ENCODE peak calls at places on chromosomes 13 and 19, in seven cellular contexts. V, M, H, T, Q, X and J are unnamed samples.

GRCh38 chr13:50720856-50721663 is 122.4 kb downstream of the DLEU7 start:
- DNase-seq in X (no peak), Q (no peak), T (no peak), V (no peak), H (no peak), M (no peak), J (no peak)

GRCh38 chr19:42143341-42144234 is 11.3 kb upstream of the POU2F2 start:
- DNase-seq in H (no peak), T (peak; percentile 58), V (no peak), X (no peak), Q (peak; percentile 87), M (no peak), J (peak; percentile 23)

GRCh38 chr19:10887616-10888367 is 16.4 kb downstream of the CARM1 start:
- DNase-seq in M (no peak), X (no peak), H (no peak), Q (no peak), V (no peak), T (no peak), J (no peak)

GRCh38 chr13:105019073-105019472 is 1516.4 kb downstream of the EFNB2 start:
- DNase-seq in T (no peak), Q (no peak), V (no peak), X (no peak), H (no peak), M (no peak), J (no peak)

GRCh38 chr19:18280247-18281081 is 958 bp downstream of the JUND start:
- DNase-seq in V (no peak), X (peak; percentile 73), H (peak; percentile 82), Q (peak; percentile 46), M (peak; percentile 82), T (peak; percentile 75), J (peak; percentile 93)

GRCh38 chr13:51584731-51585191 is 499 bp downstream of the WDFY2 start:
- DNase-seq in H (peak; percentile 62), T (peak; percentile 51), M (peak; percentile 66), V (no peak), Q (peak; percentile 82), X (peak; percentile 31), J (peak; percentile 57)

GRCh38 chr13:107457686-107458085 is 757.6 kb downstream of the LIG4 start:
- DNase-seq in M (no peak), V (no peak), T (no peak), Q (no peak), X (no peak), H (no peak), J (no peak)

GRCh38 chr19:1551068-1552040 is 16.8 kb downstream of the MEX3D start:
- DNase-seq in T (no peak), H (no peak), M (no peak), X (no peak), V (no peak), Q (no peak), J (no peak)

GRCh38 chr19:13506550-13506878 is 235 bp upstream of the CACNA1A start:
- DNase-seq in V (no peak), X (peak; percentile 62), Q (peak; percentile 58), T (no peak), M (no peak), H (no peak), J (no peak)
- TF ChIP-seq CTCF in V (no peak), X (peak; percentile 22), Q (peak; percentile 5), T (no peak), M (no peak), H (no peak), J (no peak)

GRCh38 chr13:94952787-94953186 is 240.4 kb upstream of the SOX21 start:
- DNase-seq in H (no peak), V (no peak), X (no peak), T (no peak), M (no peak), Q (no peak), J (no peak)

GRCh38 chr13:94947392-94947791 is 235.0 kb upstream of the SOX21 start:
- DNase-seq in M (no peak), X (no peak), Q (no peak), H (no peak), V (no peak), T (no peak), J (no peak)

GRCh38 chr13:94947965-94948371 is 235.6 kb upstream of the SOX21 start:
- DNase-seq in T (no peak), V (peak; percentile 65), Q (peak; percentile 50), M (no peak), H (no peak), X (no peak), J (no peak)

DNA sequence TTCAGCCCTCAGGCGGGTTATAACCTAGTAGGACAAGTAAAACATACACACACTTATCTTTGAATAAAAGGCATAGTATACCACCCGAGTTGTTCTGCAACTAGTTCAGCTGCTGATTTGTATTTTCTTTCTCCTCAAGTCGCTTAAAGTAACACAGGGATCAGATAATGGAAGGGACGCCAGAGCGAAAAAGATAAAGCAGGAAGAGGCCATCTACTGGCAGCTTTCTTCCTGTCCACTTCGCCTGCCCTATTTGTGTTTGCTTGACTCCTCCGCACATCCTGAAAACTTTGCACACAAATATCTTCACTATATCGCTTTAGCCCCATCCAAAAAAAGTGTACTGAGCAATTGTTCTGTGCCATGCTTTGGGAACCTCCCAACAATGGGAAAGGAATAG is 238.0 kb upstream of the SOX21 start:
- DNase-seq in H (no peak), Q (peak; percentile 74), V (no peak), T (peak; percentile 16), M (no peak), X (peak; percentile 11), J (no peak)
- TF ChIP-seq CTCF in H (no peak), Q (peak; percentile 75), V (peak; percentile 16), T (peak; percentile 6), M (no peak), X (peak; percentile 29), J (no peak)

DNA sequence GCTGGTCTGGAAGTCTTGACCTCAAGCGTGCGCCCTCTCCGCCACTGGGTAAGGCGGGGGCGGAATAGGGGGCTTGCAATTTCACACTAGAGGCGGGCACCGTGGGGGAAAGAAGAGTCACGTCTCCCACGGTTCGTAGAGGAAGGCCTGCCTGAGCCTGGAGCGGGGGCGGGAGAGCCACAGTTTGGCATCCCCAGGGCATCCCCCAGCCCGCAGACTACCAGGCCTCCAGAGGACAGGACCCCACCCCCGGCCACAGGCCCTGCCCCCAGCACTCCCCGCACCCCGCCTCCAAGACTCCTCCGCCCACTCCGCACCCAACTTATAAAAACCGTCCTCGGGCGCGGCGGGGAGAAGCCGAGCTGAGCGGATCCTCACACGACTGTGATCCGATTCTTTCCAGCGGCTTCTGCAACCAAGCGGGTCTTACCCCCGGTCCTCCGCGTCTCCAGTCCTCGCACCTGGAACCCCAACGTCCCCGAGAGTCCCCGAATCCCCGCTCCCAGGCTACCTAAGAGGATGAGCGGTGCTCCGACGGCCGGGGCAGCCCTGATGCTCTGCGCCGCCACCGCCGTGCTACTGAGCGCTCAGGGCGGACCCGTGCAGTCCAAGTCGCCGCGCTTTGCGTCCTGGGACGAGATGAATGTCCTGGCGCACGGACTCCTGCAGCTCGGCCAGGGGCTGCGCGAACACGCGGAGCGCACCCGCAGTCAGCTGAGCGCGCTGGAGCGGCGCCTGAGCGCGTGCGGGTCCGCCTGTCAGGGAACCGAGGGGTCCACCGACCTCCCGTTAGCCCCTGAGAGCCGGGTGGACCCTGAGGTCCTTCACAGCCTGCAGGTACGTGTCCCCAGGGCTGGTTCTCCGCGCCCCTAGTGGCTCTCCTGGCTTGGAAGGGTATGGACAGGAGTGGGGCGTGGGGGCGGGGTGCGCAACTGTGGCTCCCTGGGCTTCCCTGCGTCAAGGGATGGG is at the start of gene ANGPTL4:
- DNase-seq in H (peak; percentile 77), X (peak; percentile 74), M (peak; percentile 93), V (no peak), Q (peak; percentile 84), T (peak; percentile 88), J (peak; percentile 79)
- TF ChIP-seq CTCF in H (peak; percentile 36), X (peak; percentile 36), M (no peak), V (no peak), Q (no peak), T (peak; percentile 28), J (no peak)

GRCh38 chr19:6092329-6093286 is 17.7 kb downstream of the RFX2 start:
- DNase-seq in T (peak; percentile 77), M (peak; percentile 87), X (peak; percentile 91), V (no peak), Q (peak; percentile 85), H (peak; percentile 89), J (peak; percentile 93)
- TF ChIP-seq CTCF in T (no peak), M (no peak), X (peak; percentile 25), V (no peak), Q (no peak), H (peak; percentile 13), J (no peak)

GRCh38 chr19:7292950-7293794 is 1.0 kb downstream of the INSR start:
- DNase-seq in X (no peak), M (peak; percentile 60), T (no peak), Q (peak; percentile 39), H (peak; percentile 44), V (no peak), J (peak; percentile 80)

GRCh38 chr19:7293795-7294570 is at the start of gene INSR:
- DNase-seq in V (peak; percentile 57), H (peak; percentile 91), T (peak; percentile 90), X (peak; percentile 91), Q (peak; percentile 93), M (peak; percentile 92), J (peak; percentile 97)

GRCh38 chr19:7295912-7296486 is 1.8 kb upstream of the INSR start:
- DNase-seq in Q (no peak), V (no peak), M (no peak), X (no peak), H (no peak), T (no peak), J (no peak)

GRCh38 chr19:7292352-7292949 is 1.8 kb downstream of the INSR start:
- DNase-seq in X (no peak), M (no peak), T (no peak), H (no peak), V (no peak), Q (peak; percentile 56), J (no peak)

DNA sequence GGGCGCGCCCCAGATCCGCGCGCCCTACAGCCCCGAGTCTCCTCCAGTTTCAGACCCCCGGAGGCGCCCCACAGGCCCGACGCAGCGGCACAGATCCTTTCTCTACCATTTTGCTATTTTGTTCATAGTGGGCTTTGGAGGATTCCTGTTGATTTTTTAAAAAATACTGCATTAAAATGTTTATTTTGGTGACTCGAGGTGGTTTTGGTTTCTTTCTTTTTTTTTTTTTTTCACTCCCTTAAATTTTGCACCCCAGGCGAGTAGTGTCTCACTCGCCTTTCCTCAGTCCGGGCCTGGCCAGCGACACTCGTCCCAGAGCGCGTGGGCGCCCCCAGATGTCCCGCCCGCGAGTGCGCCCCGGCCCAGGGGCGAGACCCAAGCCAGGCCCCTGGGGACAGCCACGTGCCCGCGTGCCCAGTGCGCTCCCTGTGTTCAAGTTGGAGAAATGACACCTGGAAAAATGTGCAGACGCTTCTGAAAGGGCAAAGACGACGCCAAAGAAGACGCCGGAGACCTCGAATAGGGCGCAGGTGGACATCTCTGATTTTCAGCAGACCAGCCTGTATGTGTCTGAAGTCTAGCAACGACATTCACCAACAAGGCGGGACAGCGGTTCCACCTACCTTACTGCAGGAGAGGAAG is 478 bp upstream of the INSR start:
- DNase-seq in T (peak; percentile 50), M (peak; percentile 87), H (peak; percentile 84), Q (peak; percentile 56), X (peak; percentile 60), V (no peak), J (peak; percentile 85)
- TF ChIP-seq CTCF in T (no peak), M (no peak), H (peak; percentile 53), Q (peak; percentile 48), X (peak; percentile 34), V (no peak), J (peak; percentile 24)